ENCODE peak calls at places on chromosomes 13 and 19, in nine cellular contexts. O is tibial nerve, J is stomach, P is A549, U is K562, R is transverse colon, M is esophagus muscularis mucosa, D is H1, N is SK-N-SH. T is an unnamed sample.

GRCh38 chr19:13838943-13839192 is 38.1 kb upstream of the NANOS3 start:
- DNase-seq in P (no peak), U (peak; percentile 86), R (no peak), J (no peak), D (no peak), M (no peak), N (peak; percentile 84), O (no peak), T (no peak)

GRCh38 chr19:29771708-29772415 is 39.9 kb upstream of the CCNE1 start:
- DNase-seq in J (peak; percentile 41), M (no peak), O (peak; percentile 5), N (peak; percentile 86), R (peak; percentile 48), P (peak; percentile 97), D (peak; percentile 78), U (peak; percentile 77), T (no peak)

GRCh38 chr13:83178008-83178407 is 704.3 kb downstream of the SLITRK1 start:
- DNase-seq in D (no peak), U (no peak), R (no peak), O (no peak), N (no peak), M (no peak), P (no peak), J (no peak), T (no peak)

GRCh38 chr19:49441210-49441959 is at the start of gene SLC17A7:
- DNase-seq in U (peak; percentile 87), O (peak; percentile 82), N (peak; percentile 85), P (peak; percentile 91), D (peak; percentile 82), R (peak; percentile 34), M (no peak), J (no peak), T (no peak)

GRCh38 chr13:86757236-86757978 is 913.8 kb upstream of the SLITRK5 start:
- DNase-seq in U (no peak), N (no peak), J (no peak), R (no peak), M (no peak), P (no peak), D (peak; percentile 45), O (no peak), T (no peak)

GRCh38 chr19:32174386-32175113 is 170.9 kb upstream of the ZNF507 start:
- DNase-seq in J (no peak), R (no peak), M (peak; percentile 62), D (peak; percentile 14), O (no peak), U (no peak), P (no peak), N (no peak), T (no peak)

GRCh38 chr19:8252922-8253589 is 43.9 kb downstream of the CERS4 start:
- DNase-seq in R (peak; percentile 86), O (peak; percentile 87), D (peak; percentile 98), U (peak; percentile 88), P (peak; percentile 74), N (peak; percentile 95), M (peak; percentile 95), J (peak; percentile 87), T (peak; percentile 91)

GRCh38 chr19:33458171-33458633 is 63.4 kb downstream of the PEPD start:
- DNase-seq in R (no peak), P (no peak), D (no peak), O (no peak), J (no peak), N (no peak), U (no peak), M (no peak), T (no peak)

GRCh38 chr19:42109896-42110295 is 22.4 kb downstream of the POU2F2 start:
- DNase-seq in N (no peak), M (no peak), J (no peak), U (no peak), P (no peak), R (no peak), D (no peak), O (no peak), T (no peak)

GRCh38 chr19:13557756-13558398 is 51.6 kb upstream of the CACNA1A start:
- DNase-seq in N (no peak), M (no peak), O (no peak), R (peak; percentile 13), J (no peak), U (no peak), D (peak; percentile 57), P (no peak), T (no peak)

GRCh38 chr19:10568444-10568825 is 344 bp downstream of the CDKN2D start:
- DNase-seq in N (no peak), J (peak; percentile 50), R (peak; percentile 63), M (no peak), U (no peak), O (no peak), D (peak; percentile 86), P (no peak), T (no peak)

GRCh38 chr13:24168980-24169379 is 8.5 kb downstream of the SPATA13 start:
- DNase-seq in M (no peak), P (no peak), O (no peak), D (no peak), J (no peak), U (no peak), R (no peak), N (no peak), T (no peak)

GRCh38 chr13:107977175-107977574 is 238.2 kb downstream of the LIG4 start:
- DNase-seq in J (no peak), N (no peak), P (no peak), R (no peak), U (no peak), M (no peak), D (no peak), O (no peak), T (no peak)

GRCh38 chr13:45333973-45334922 is 6.7 kb downstream of the TPT1 start:
- DNase-seq in P (no peak), M (no peak), U (no peak), R (no peak), D (no peak), J (no peak), O (no peak), N (no peak), T (no peak)

DNA sequence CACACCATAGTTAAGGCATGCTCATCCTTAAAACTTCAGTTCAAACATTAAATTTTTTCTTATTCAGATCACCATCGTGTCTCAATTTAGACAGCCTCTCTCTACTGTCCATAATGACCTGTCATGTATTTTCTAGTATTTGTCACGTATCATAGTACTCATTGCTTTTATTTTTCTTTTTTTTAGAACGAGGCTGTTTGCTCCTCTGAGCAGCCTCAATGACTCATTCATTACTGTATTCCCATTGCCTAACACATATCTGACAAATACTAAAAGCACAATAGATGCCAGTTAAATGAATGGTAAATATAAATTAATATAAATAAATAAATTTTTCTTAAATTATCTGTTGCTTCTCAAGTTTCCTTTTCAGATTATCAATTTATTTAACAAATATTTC is 245.5 kb downstream of the TUBA3C start:
- DNase-seq in J (no peak), N (no peak), U (no peak), D (no peak), P (no peak), R (no peak), O (no peak), M (no peak), T (no peak)
- TF ChIP-seq EP300 in J (no peak), N (no peak), U (no peak), D (no peak), P (no peak), R (no peak), O (no peak), M (no peak), T (no peak)

GRCh38 chr13:98575876-98576214 is 1.1 kb downstream of the STK24 start:
- DNase-seq in R (no peak), P (no peak), O (no peak), J (no peak), M (no peak), U (no peak), N (no peak), D (no peak), T (no peak)

GRCh38 chr13:98575009-98575866 is 1.7 kb downstream of the STK24 start:
- DNase-seq in R (no peak), N (no peak), P (no peak), O (no peak), M (no peak), D (no peak), U (no peak), J (no peak), T (no peak)

GRCh38 chr13:98576215-98576945 is 527 bp downstream of the STK24 start:
- DNase-seq in D (no peak), J (peak; percentile 59), M (no peak), O (peak; percentile 36), N (peak; percentile 80), R (peak; percentile 70), U (peak; percentile 47), P (no peak), T (peak; percentile 71)

GRCh38 chr13:98577823-98578285 is 947 bp upstream of the STK24 start:
- DNase-seq in J (peak; percentile 33), U (no peak), O (no peak), N (no peak), M (no peak), D (no peak), P (no peak), R (no peak), T (peak; percentile 45)

DNA sequence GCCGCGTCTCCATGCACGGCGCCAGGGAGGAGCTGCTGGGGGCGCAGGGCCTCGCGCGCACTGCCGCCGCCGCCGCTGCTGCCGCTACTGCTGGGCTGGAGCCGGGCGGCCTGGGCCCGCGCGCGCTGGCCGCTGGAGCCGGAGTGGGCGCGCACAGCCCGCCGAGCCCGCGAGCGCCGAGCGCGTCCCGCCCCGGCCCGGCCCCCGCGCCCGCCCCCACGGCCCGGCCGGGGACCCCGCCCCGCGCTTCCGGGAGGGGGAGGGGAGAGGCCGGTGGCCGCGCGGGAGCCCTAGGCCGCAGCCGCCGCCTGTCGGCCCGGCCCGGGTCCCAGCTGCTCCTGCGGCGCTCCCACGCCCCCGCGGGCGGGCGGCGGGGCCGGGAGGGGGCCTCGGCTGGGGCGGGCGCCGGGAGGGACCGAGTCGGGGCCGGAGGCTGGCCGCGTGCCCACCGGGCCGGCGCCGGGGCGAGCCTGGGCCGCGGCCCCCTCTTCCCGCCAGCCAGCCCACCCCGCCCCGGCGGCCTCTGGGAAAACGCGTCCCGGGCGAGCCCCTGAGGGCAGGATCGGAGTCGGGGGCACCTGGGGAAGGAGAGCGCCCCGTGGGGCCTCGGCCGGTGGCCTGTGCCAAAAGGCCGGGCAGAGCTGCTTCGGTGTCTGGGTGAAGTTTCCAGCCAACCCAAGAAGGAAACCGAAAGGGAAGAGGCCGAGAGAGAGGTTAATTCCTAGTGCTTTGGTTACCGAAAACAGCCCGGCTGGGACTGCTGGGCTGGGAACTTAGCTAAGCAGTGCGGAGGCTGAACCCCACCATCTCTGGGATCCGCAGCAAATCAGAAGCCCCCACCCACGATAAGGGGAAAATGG is at the start of gene STK24:
- DNase-seq in R (peak; percentile 78), O (peak; percentile 42), U (peak; percentile 87), P (no peak), M (no peak), N (peak; percentile 97), D (peak; percentile 75), J (peak; percentile 77), T (peak; percentile 83)
- TF ChIP-seq CTCF in R (no peak), O (no peak), U (no peak), P (no peak), M (no peak), N (no peak), D (no peak), J (no peak), T (no peak)

GRCh38 chr19:15292847-15293582 is 39.3 kb downstream of the BRD4 start:
- DNase-seq in N (no peak), D (no peak), M (no peak), R (no peak), U (no peak), P (no peak), O (no peak), J (no peak), T (no peak)
- TF ChIP-seq EP300 in N (peak; percentile 73), D (no peak), M (no peak), R (no peak), U (no peak), P (no peak), O (no peak), J (no peak), T (no peak)

GRCh38 chr13:73754727-73755292 is 379.4 kb downstream of the KLF12 start:
- DNase-seq in R (no peak), U (peak; percentile 12), J (no peak), O (peak; percentile 79), P (peak; percentile 4), N (peak; percentile 30), D (no peak), M (no peak), T (no peak)
- TF ChIP-seq CTCF in R (peak; percentile 69), U (peak; percentile 21), J (peak; percentile 64), O (peak; percentile 73), P (peak; percentile 68), N (peak; percentile 75), D (peak; percentile 68), M (peak; percentile 64), T (peak; percentile 61)